ENCODE peak calls at places on chromosomes 11 and 22, in seven cellular contexts. I, U, V, M, Y, N and Q are unnamed samples.

GRCh38 chr11:95358516-95359322 is 127.7 kb upstream of the SESN3 start:
- DNase-seq in N (no peak), V (no peak), I (no peak), Y (no peak), U (no peak), M (no peak), Q (no peak)

GRCh38 chr11:46977038-46977818 is 40.7 kb downstream of the CSTPP1 start:
- DNase-seq in U (no peak), V (peak; percentile 49), N (no peak), Y (no peak), M (no peak), I (no peak), Q (no peak)

GRCh38 chr22:29784451-29785361 is 17.5 kb downstream of the UQCR10 start:
- DNase-seq in U (no peak), N (no peak), I (no peak), M (no peak), Y (no peak), V (peak; percentile 15), Q (no peak)

GRCh38 chr22:46472722-46473016 is 64.8 kb downstream of the CELSR1 start:
- DNase-seq in V (no peak), I (no peak), N (no peak), U (no peak), Y (no peak), M (no peak), Q (no peak)

GRCh38 chr22:46576556-46577351 is 39.3 kb upstream of the CELSR1 start:
- DNase-seq in N (peak; percentile 40), I (peak; percentile 75), U (no peak), V (peak; percentile 36), Y (no peak), M (peak; percentile 60), Q (peak; percentile 49)

GRCh38 chr11:109241988-109242387 is 180.0 kb upstream of the C11orf87 start:
- DNase-seq in M (no peak), N (no peak), U (no peak), I (no peak), Y (no peak), V (no peak), Q (no peak)

GRCh38 chr11:35969089-35970046 is 25.5 kb downstream of the LDLRAD3 start:
- DNase-seq in Y (peak; percentile 52), N (no peak), I (no peak), U (no peak), M (no peak), V (no peak), Q (no peak)

GRCh38 chr11:124285610-124286344 is 28.0 kb downstream of the OR8D1 start:
- DNase-seq in M (no peak), N (peak; percentile 69), V (no peak), U (no peak), I (no peak), Y (no peak), Q (no peak)

GRCh38 chr22:43331698-43332097 is 11.5 kb downstream of the SCUBE1 start:
- DNase-seq in Y (no peak), N (no peak), V (no peak), U (no peak), I (no peak), M (no peak), Q (no peak)

GRCh38 chr11:9228086-9228485 is 37.1 kb downstream of the DENND5A start:
- DNase-seq in M (no peak), U (no peak), Y (no peak), I (no peak), N (no peak), V (no peak), Q (no peak)

GRCh38 chr11:3832816-3833215 is 7.9 kb downstream of the RHOG start:
- DNase-seq in I (no peak), Y (no peak), U (no peak), M (no peak), V (no peak), N (no peak), Q (no peak)

GRCh38 chr22:39278040-39278439 is 33.3 kb upstream of the PDGFB start:
- DNase-seq in M (no peak), V (no peak), I (no peak), Y (no peak), U (no peak), N (no peak), Q (no peak)

GRCh38 chr22:39290724-39291161 is 28.7 kb downstream of the RPL3 start:
- DNase-seq in M (no peak), N (peak; percentile 52), I (no peak), Y (no peak), U (peak; percentile 43), V (no peak), Q (no peak)

GRCh38 chr11:720642-721346 is 14.8 kb downstream of the EPS8L2 start:
- DNase-seq in Y (no peak), V (no peak), N (peak; percentile 79), M (no peak), I (peak; percentile 82), U (no peak), Q (peak; percentile 76)

GRCh38 chr11:133526790-133527189 is 5.5 kb downstream of the OPCML start:
- DNase-seq in V (no peak), U (no peak), I (no peak), M (no peak), Y (no peak), N (no peak), Q (no peak)

GRCh38 chr11:11010624-11011127 is 152.8 kb upstream of the ZBED5 start:
- DNase-seq in U (peak; percentile 27), Y (no peak), I (peak; percentile 33), V (no peak), N (peak; percentile 56), M (no peak), Q (no peak)

GRCh38 chr11:134275534-134276395 is at the start of gene GLB1L3:
- DNase-seq in N (no peak), V (peak; percentile 22), I (peak; percentile 71), U (no peak), M (no peak), Y (no peak), Q (peak; percentile 31)

GRCh38 chr22:31625661-31626426 is 36.2 kb downstream of the PISD start:
- DNase-seq in U (no peak), M (no peak), Y (no peak), V (peak; percentile 52), N (no peak), I (peak; percentile 69), Q (no peak)

GRCh38 chr11:128171496-128171895 is 415.9 kb downstream of the ETS1 start:
- DNase-seq in Y (no peak), I (no peak), V (no peak), M (no peak), U (no peak), N (no peak), Q (no peak)

GRCh38 chr22:48492371-48493320 is 1335.0 kb downstream of the BRD1 start:
- DNase-seq in I (peak; percentile 70), U (peak; percentile 54), Y (peak; percentile 55), N (peak; percentile 72), V (peak; percentile 37), M (no peak), Q (peak; percentile 35)

GRCh38 chr11:73875840-73876239 is 806 bp downstream of the COA4 start:
- DNase-seq in M (no peak), I (peak; percentile 16), Y (no peak), U (no peak), N (no peak), V (no peak), Q (no peak)

GRCh38 chr11:44726278-44727113 is at the start of gene TSPAN18:
- DNase-seq in U (no peak), Y (no peak), N (no peak), M (no peak), I (peak; percentile 63), V (no peak), Q (peak; percentile 51)

GRCh38 chr11:121651267-121651625 is 198.5 kb upstream of the SORL1-AS1 start:
- DNase-seq in I (no peak), V (no peak), U (no peak), N (no peak), Y (no peak), M (no peak), Q (no peak)

GRCh38 chr22:44396021-44396726 is 83.4 kb upstream of the SHISAL1 start:
- DNase-seq in V (no peak), N (no peak), Y (no peak), U (no peak), I (no peak), M (peak; percentile 25), Q (no peak)

GRCh38 chr11:70523384-70524095 is 125.2 kb downstream of the CTTN start:
- DNase-seq in M (no peak), U (no peak), I (no peak), V (no peak), N (no peak), Y (no peak), Q (no peak)

GRCh38 chr11:12285106-12285505 is 92.3 kb upstream of the PARVA start:
- DNase-seq in U (peak; percentile 9), I (no peak), Y (peak; percentile 11), V (no peak), M (no peak), N (no peak), Q (no peak)

GRCh38 chr22:46588279-46589140 is 31.7 kb upstream of the GRAMD4 start:
- DNase-seq in U (no peak), M (no peak), V (no peak), N (no peak), Y (no peak), I (no peak), Q (no peak)

GRCh38 chr22:44782286-44782830 is 30.0 kb downstream of the ARHGAP8 start:
- DNase-seq in U (peak; percentile 25), Y (no peak), M (no peak), V (no peak), N (no peak), I (no peak), Q (no peak)

GRCh38 chr11:127383026-127383425 is 382.5 kb upstream of the KIRREL3 start:
- DNase-seq in N (no peak), I (no peak), Y (no peak), U (no peak), V (no peak), M (no peak), Q (no peak)

GRCh38 chr11:93585758-93586157 is 42.6 kb upstream of the SMCO4 start:
- DNase-seq in Y (no peak), N (no peak), M (no peak), V (no peak), U (no peak), I (no peak), Q (no peak)

GRCh38 chr22:44399196-44399837 is 86.6 kb upstream of the SHISAL1 start:
- DNase-seq in M (peak; percentile 34), I (no peak), V (no peak), N (no peak), U (no peak), Y (no peak), Q (no peak)

GRCh38 chr11:19903620-19904069 is 191.0 kb downstream of the NAV2 start:
- DNase-seq in N (peak; percentile 49), M (no peak), V (peak; percentile 51), Y (peak; percentile 74), I (peak; percentile 86), U (peak; percentile 55), Q (peak; percentile 7)

GRCh38 chr11:17743026-17743807 is 8.6 kb downstream of the KCNC1 start:
- DNase-seq in U (no peak), V (no peak), Y (no peak), M (no peak), I (no peak), N (no peak), Q (no peak)

GRCh38 chr11:34104680-34105078 is 750 bp upstream of the NAT10 start:
- DNase-seq in I (no peak), Y (no peak), M (no peak), V (no peak), N (no peak), U (no peak), Q (no peak)